ENCODE peak calls at places on chromosome 2, in five cellular contexts. One of them, this sample, is unnamed.
A peak's percentile ranks its signal among the peaks of the same experiment; 100 is the strongest.

GRCh38 chr2:51953931-51954330 is 922.0 kb upstream of the NRXN1 start:
- DNase-seq in NCI-H1105: no peak
- DNase-seq in NCI-H345: no peak
- DNase-seq in prostate gland: no peak
- DNase-seq in stimulated activated CD4-positive, alpha-beta T cell treated with anti-CD3 and anti-CD28 coated beads, Interleukin-4, amount 100 ng/mL, for 24 hours: no peak
- DNase-seq in this sample: no peak

GRCh38 chr2:163878718-163879117 is 142.9 kb upstream of the FIGN start:
- DNase-seq in prostate gland: no peak
- DNase-seq in NCI-H1105: no peak
- DNase-seq in stimulated activated CD4-positive, alpha-beta T cell treated with anti-CD3 and anti-CD28 coated beads, Interleukin-4, amount 100 ng/mL, for 24 hours: no peak
- DNase-seq in NCI-H345: no peak
- DNase-seq in this sample: no peak

GRCh38 chr2:44433841-44434240 is 72.1 kb downstream of the CAMKMT start:
- DNase-seq in prostate gland: no peak
- DNase-seq in stimulated activated CD4-positive, alpha-beta T cell treated with anti-CD3 and anti-CD28 coated beads, Interleukin-4, amount 100 ng/mL, for 24 hours: no peak
- DNase-seq in NCI-H345: peak; percentile 69
- DNase-seq in NCI-H1105: no peak
- DNase-seq in this sample: no peak

GRCh38 chr2:224507789-224508188 is 77.4 kb downstream of the CUL3 start:
- DNase-seq in NCI-H345: no peak
- DNase-seq in prostate gland: no peak
- DNase-seq in NCI-H1105: no peak
- DNase-seq in stimulated activated CD4-positive, alpha-beta T cell treated with anti-CD3 and anti-CD28 coated beads, Interleukin-4, amount 100 ng/mL, for 24 hours: no peak
- DNase-seq in this sample: no peak

GRCh38 chr2:204249437-204249836 is 295.8 kb upstream of the PARD3B start:
- DNase-seq in prostate gland: no peak
- DNase-seq in NCI-H1105: no peak
- DNase-seq in stimulated activated CD4-positive, alpha-beta T cell treated with anti-CD3 and anti-CD28 coated beads, Interleukin-4, amount 100 ng/mL, for 24 hours: no peak
- DNase-seq in NCI-H345: no peak
- DNase-seq in this sample: no peak

GRCh38 chr2:212711851-212712250 is 173.2 kb upstream of the ERBB4 start:
- DNase-seq in NCI-H1105: no peak
- DNase-seq in NCI-H345: no peak
- DNase-seq in stimulated activated CD4-positive, alpha-beta T cell treated with anti-CD3 and anti-CD28 coated beads, Interleukin-4, amount 100 ng/mL, for 24 hours: no peak
- DNase-seq in prostate gland: no peak
- DNase-seq in this sample: peak; percentile 40

GRCh38 chr2:31688282-31688681 is 107.5 kb upstream of the SRD5A2 start:
- DNase-seq in stimulated activated CD4-positive, alpha-beta T cell treated with anti-CD3 and anti-CD28 coated beads, Interleukin-4, amount 100 ng/mL, for 24 hours: no peak
- DNase-seq in prostate gland: no peak
- DNase-seq in NCI-H1105: no peak
- DNase-seq in NCI-H345: no peak
- DNase-seq in this sample: no peak

GRCh38 chr2:35986871-35987270 is 368.7 kb upstream of the CRIM1 start:
- DNase-seq in NCI-H1105: no peak
- DNase-seq in prostate gland: no peak
- DNase-seq in stimulated activated CD4-positive, alpha-beta T cell treated with anti-CD3 and anti-CD28 coated beads, Interleukin-4, amount 100 ng/mL, for 24 hours: no peak
- DNase-seq in NCI-H345: no peak
- DNase-seq in this sample: no peak

GRCh38 chr2:126513033-126513432 is 142.9 kb upstream of the GYPC start:
- DNase-seq in stimulated activated CD4-positive, alpha-beta T cell treated with anti-CD3 and anti-CD28 coated beads, Interleukin-4, amount 100 ng/mL, for 24 hours: no peak
- DNase-seq in NCI-H345: no peak
- DNase-seq in NCI-H1105: no peak
- DNase-seq in prostate gland: no peak
- DNase-seq in this sample: no peak

GRCh38 chr2:241744028-241744754 is 9.8 kb downstream of the D2HGDH start:
- DNase-seq in prostate gland: no peak
- DNase-seq in NCI-H1105: no peak
- DNase-seq in stimulated activated CD4-positive, alpha-beta T cell treated with anti-CD3 and anti-CD28 coated beads, Interleukin-4, amount 100 ng/mL, for 24 hours: no peak
- DNase-seq in NCI-H345: no peak
- DNase-seq in this sample: no peak

GRCh38 chr2:219207884-219208740 is 1.5 kb downstream of the ZFAND2B start:
- DNase-seq in prostate gland: peak; percentile 33
- DNase-seq in NCI-H345: no peak
- DNase-seq in NCI-H1105: peak; percentile 19
- DNase-seq in stimulated activated CD4-positive, alpha-beta T cell treated with anti-CD3 and anti-CD28 coated beads, Interleukin-4, amount 100 ng/mL, for 24 hours: no peak
- DNase-seq in this sample: no peak

GRCh38 chr2:233764264-233764663 is 4.2 kb downstream of the UGT1A1 start:
- DNase-seq in NCI-H1105: no peak
- DNase-seq in stimulated activated CD4-positive, alpha-beta T cell treated with anti-CD3 and anti-CD28 coated beads, Interleukin-4, amount 100 ng/mL, for 24 hours: no peak
- DNase-seq in NCI-H345: no peak
- DNase-seq in prostate gland: no peak
- DNase-seq in this sample: no peak

GRCh38 chr2:26195006-26195961 is 22.4 kb downstream of the GAREM2 start:
- DNase-seq in NCI-H345: no peak
- DNase-seq in NCI-H1105: no peak
- DNase-seq in stimulated activated CD4-positive, alpha-beta T cell treated with anti-CD3 and anti-CD28 coated beads, Interleukin-4, amount 100 ng/mL, for 24 hours: no peak
- DNase-seq in prostate gland: no peak
- DNase-seq in this sample: no peak

GRCh38 chr2:110157153-110157793 is 41.7 kb upstream of the MALL start:
- DNase-seq in NCI-H345: peak; percentile 35
- DNase-seq in NCI-H1105: no peak
- DNase-seq in stimulated activated CD4-positive, alpha-beta T cell treated with anti-CD3 and anti-CD28 coated beads, Interleukin-4, amount 100 ng/mL, for 24 hours: peak; percentile 32
- DNase-seq in prostate gland: peak; percentile 24
- DNase-seq in this sample: peak; percentile 14

GRCh38 chr2:25548587-25548986 is 124.8 kb downstream of the DTNB start:
- DNase-seq in prostate gland: no peak
- DNase-seq in stimulated activated CD4-positive, alpha-beta T cell treated with anti-CD3 and anti-CD28 coated beads, Interleukin-4, amount 100 ng/mL, for 24 hours: no peak
- DNase-seq in NCI-H345: peak; percentile 28
- DNase-seq in NCI-H1105: peak; percentile 75
- DNase-seq in this sample: no peak

GRCh38 chr2:81583311-81584108 is 1279.0 kb upstream of the LRRTM1 start:
- DNase-seq in stimulated activated CD4-positive, alpha-beta T cell treated with anti-CD3 and anti-CD28 coated beads, Interleukin-4, amount 100 ng/mL, for 24 hours: no peak
- DNase-seq in prostate gland: no peak
- DNase-seq in NCI-H1105: no peak
- DNase-seq in NCI-H345: no peak
- DNase-seq in this sample: no peak

GRCh38 chr2:20584637-20585321 is 66.1 kb downstream of the HS1BP3 start:
- DNase-seq in prostate gland: peak; percentile 64
- DNase-seq in NCI-H345: no peak
- DNase-seq in NCI-H1105: no peak
- DNase-seq in stimulated activated CD4-positive, alpha-beta T cell treated with anti-CD3 and anti-CD28 coated beads, Interleukin-4, amount 100 ng/mL, for 24 hours: no peak
- DNase-seq in this sample: peak; percentile 73

GRCh38 chr2:72154386-72154785 is 6.7 kb upstream of the CYP26B1 start:
- DNase-seq in NCI-H1105: no peak
- DNase-seq in prostate gland: peak; percentile 2
- DNase-seq in stimulated activated CD4-positive, alpha-beta T cell treated with anti-CD3 and anti-CD28 coated beads, Interleukin-4, amount 100 ng/mL, for 24 hours: no peak
- DNase-seq in NCI-H345: no peak
- DNase-seq in this sample: no peak

GRCh38 chr2:136378712-136379595 is 261.0 kb upstream of the CXCR4 start:
- DNase-seq in NCI-H1105: peak; percentile 61
- DNase-seq in stimulated activated CD4-positive, alpha-beta T cell treated with anti-CD3 and anti-CD28 coated beads, Interleukin-4, amount 100 ng/mL, for 24 hours: peak; percentile 81
- DNase-seq in prostate gland: peak; percentile 14
- DNase-seq in NCI-H345: peak; percentile 70
- DNase-seq in this sample: peak; percentile 9

GRCh38 chr2:54604771-54605350 is 118.6 kb upstream of the EML6 start:
- DNase-seq in prostate gland: no peak
- DNase-seq in NCI-H345: no peak
- DNase-seq in stimulated activated CD4-positive, alpha-beta T cell treated with anti-CD3 and anti-CD28 coated beads, Interleukin-4, amount 100 ng/mL, for 24 hours: peak; percentile 36
- DNase-seq in NCI-H1105: no peak
- DNase-seq in this sample: no peak

This sample was measured in H54.